ENCODE peak calls at places on chromosomes 12 and 14, in eight cellular contexts. F is IMR-90, M is Peyer's patch, T is colonic mucosa, S is lower leg skin, Q is BE2C, C is stomach, H is mesothelial cell of epicardium. O is an unnamed sample.

GRCh38 chr12:41802803-41803202 is 341.9 kb downstream of the GXYLT1 start:
- DNase-seq in F (no peak), C (no peak), H (no peak), Q (no peak), S (no peak), M (no peak), T (no peak), O (no peak)

GRCh38 chr14:36455241-36455627 is 64.8 kb downstream of the NKX2-1 start:
- DNase-seq in C (no peak), M (no peak), Q (no peak), T (no peak), F (no peak), S (no peak), H (no peak), O (no peak)

GRCh38 chr14:99481745-99482099 is 513 bp downstream of the CCNK start:
- DNase-seq in F (peak; percentile 39), S (no peak), T (peak; percentile 44), M (no peak), H (no peak), Q (no peak), C (no peak), O (peak; percentile 24)

GRCh38 chr14:94213741-94214140 is 39.6 kb downstream of the PPP4R4 start:
- DNase-seq in Q (no peak), H (no peak), C (no peak), S (no peak), T (no peak), M (no peak), F (no peak), O (no peak)

GRCh38 chr12:121957831-121958515 is 39.6 kb downstream of the CFAP251 start:
- DNase-seq in M (no peak), Q (no peak), F (no peak), S (no peak), C (no peak), H (no peak), T (no peak), O (no peak)

GRCh38 chr14:102568115-102568614 is 24.3 kb upstream of the RCOR1 start:
- DNase-seq in F (no peak), Q (no peak), C (peak; percentile 57), M (peak; percentile 64), T (peak; percentile 63), H (no peak), S (no peak), O (peak; percentile 87)

GRCh38 chr12:47997321-47997720 is 7.0 kb downstream of the COL2A1 start:
- DNase-seq in H (no peak), F (no peak), C (peak; percentile 51), M (no peak), Q (no peak), T (no peak), S (no peak), O (no peak)

GRCh38 chr14:31858868-31859267 is 218.2 kb upstream of the ARHGAP5 start:
- DNase-seq in Q (no peak), H (no peak), T (no peak), C (no peak), F (peak; percentile 56), M (no peak), S (no peak), O (peak; percentile 2)

GRCh38 chr14:75982724-75983358 is 1.0 kb upstream of the TGFB3 start:
- DNase-seq in M (no peak), H (no peak), C (no peak), S (peak; percentile 91), T (peak; percentile 57), Q (peak; percentile 66), F (peak; percentile 61), O (peak; percentile 40)

GRCh38 chr12:116039081-116039480 is 238.4 kb downstream of the MED13L start:
- DNase-seq in H (no peak), Q (no peak), S (no peak), M (no peak), C (no peak), T (no peak), F (no peak), O (peak; percentile 34)

GRCh38 chr12:97560359-97560758 is 97.8 kb downstream of the RMST start:
- DNase-seq in T (no peak), H (no peak), C (no peak), M (no peak), F (no peak), S (no peak), Q (no peak), O (no peak)

GRCh38 chr14:71665157-71665556 is 267.1 kb upstream of the RGS6 start:
- DNase-seq in H (no peak), Q (no peak), T (no peak), F (peak; percentile 89), M (no peak), C (no peak), S (no peak), O (peak; percentile 44)

GRCh38 chr12:95996034-95996658 is at the start of gene HAL:
- DNase-seq in M (no peak), Q (no peak), T (peak; percentile 26), H (no peak), F (no peak), S (no peak), C (peak; percentile 45), O (peak; percentile 27)

GRCh38 chr12:79121486-79121885 is 256.9 kb downstream of the SYT1 start:
- DNase-seq in F (no peak), M (no peak), Q (no peak), T (no peak), S (no peak), H (no peak), C (no peak), O (peak; percentile 34)

GRCh38 chr12:121296618-121297476 is at the start of gene CAMKK2:
- DNase-seq in F (peak; percentile 70), S (peak; percentile 94), T (peak; percentile 89), Q (peak; percentile 89), H (peak; percentile 86), M (peak; percentile 94), C (peak; percentile 89), O (peak; percentile 82)

GRCh38 chr12:50201987-50202521 is 34.9 kb upstream of the CERS5 start:
- DNase-seq in M (no peak), S (no peak), C (no peak), F (peak; percentile 96), H (no peak), Q (no peak), T (peak; percentile 56), O (peak; percentile 63)

GRCh38 chr12:108446766-108447165 is 68.3 kb upstream of the FICD start:
- DNase-seq in S (no peak), T (no peak), M (no peak), Q (no peak), H (no peak), F (no peak), C (no peak), O (peak; percentile 89)

GRCh38 chr12:15208140-15208539 is 13.1 kb downstream of the RERG start:
- DNase-seq in H (no peak), M (no peak), T (no peak), F (no peak), C (no peak), Q (no peak), S (no peak), O (peak; percentile 72)
- TF ChIP-seq CTCF in H (no peak), M (no peak), T (no peak), F (peak; percentile 26), C (no peak), Q (peak; percentile 53), S (no peak), O (peak; percentile 35)

DNA sequence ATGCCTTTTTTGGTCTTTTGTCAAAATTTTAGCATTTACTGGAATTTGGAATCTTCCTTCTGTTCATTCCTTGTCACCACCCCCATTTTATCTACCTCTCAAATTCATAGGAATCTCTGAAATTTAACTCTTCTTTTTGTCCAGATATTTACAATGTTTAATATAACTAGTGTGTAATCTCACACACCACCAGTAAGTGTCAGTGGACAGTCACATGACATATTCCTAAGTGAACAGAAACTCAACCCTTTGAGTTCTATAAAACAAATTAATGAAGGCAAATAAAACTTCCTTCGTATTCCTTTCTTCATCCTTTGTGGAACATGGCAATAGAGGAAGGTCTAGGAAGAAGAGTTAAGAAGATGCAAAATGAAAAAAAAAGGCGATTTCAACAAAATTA is 26.6 kb downstream of the ATF7 start:
- DNase-seq in S (no peak), T (no peak), M (no peak), Q (no peak), F (no peak), H (no peak), C (no peak), O (no peak)
- TF ChIP-seq CTCF in S (no peak), T (no peak), M (no peak), Q (no peak), F (peak; percentile 34), H (no peak), C (no peak), O (peak; percentile 18)

GRCh38 chr12:70853326-70853725 is 67.2 kb downstream of the PTPRR start:
- DNase-seq in M (no peak), F (peak; percentile 1), C (no peak), S (no peak), H (no peak), Q (no peak), T (peak; percentile 39), O (peak; percentile 95)

GRCh38 chr12:70852416-70853150 is 68.0 kb downstream of the PTPRR start:
- DNase-seq in T (no peak), S (no peak), F (no peak), M (no peak), H (no peak), C (no peak), Q (no peak), O (no peak)

GRCh38 chr12:70845268-70845667 is 75.3 kb downstream of the PTPRR start:
- DNase-seq in Q (no peak), S (no peak), C (no peak), T (no peak), H (no peak), F (no peak), M (no peak), O (no peak)

GRCh38 chr12:70847871-70848270 is 72.7 kb downstream of the PTPRR start:
- DNase-seq in Q (no peak), M (no peak), F (no peak), T (no peak), C (no peak), S (no peak), H (no peak), O (no peak)

DNA sequence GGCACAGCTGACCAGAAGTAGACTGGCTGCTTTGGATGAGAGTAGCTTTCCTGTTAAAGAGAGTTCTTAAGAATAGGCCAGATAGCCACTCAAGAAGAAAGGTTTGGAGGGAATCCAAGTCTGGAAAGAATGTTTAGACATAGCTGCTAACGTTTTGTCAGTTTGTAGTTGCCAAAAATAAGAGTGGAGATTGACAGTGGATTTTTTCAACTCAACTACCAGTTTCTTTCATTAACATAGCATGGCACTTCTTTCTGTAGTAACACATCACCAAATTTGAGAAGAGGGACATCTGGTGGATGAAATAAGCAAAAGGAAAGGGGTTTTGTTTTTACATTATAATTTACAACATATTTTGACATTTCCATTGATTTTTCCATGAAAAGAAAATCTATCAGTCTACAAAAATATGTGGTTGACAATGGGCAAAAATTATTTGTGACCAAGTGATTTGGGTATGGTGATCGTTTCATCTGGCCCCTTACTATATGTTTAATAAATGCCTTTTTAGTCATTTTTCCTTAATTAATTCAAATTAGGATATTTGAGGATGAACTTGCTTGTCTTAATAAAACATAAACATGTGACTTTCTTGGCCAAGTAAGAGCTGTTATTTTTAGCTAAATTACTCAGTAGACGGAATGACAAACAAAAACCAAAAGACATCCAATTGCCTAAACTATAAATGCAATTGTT is 71.1 kb downstream of the PTPRR start:
- DNase-seq in Q (no peak), T (no peak), H (no peak), F (peak; percentile 0), S (no peak), C (no peak), M (no peak), O (peak; percentile 60)
- TF ChIP-seq CTCF in Q (peak; percentile 62), T (peak; percentile 28), H (peak; percentile 20), F (peak; percentile 33), S (no peak), C (no peak), M (no peak), O (peak; percentile 30)

GRCh38 chr12:3898751-3899150 is 25.6 kb upstream of the PARP11 start:
- DNase-seq in M (no peak), C (no peak), S (no peak), Q (no peak), T (no peak), F (no peak), H (no peak), O (no peak)
- TF ChIP-seq CTCF in M (no peak), C (no peak), S (no peak), Q (no peak), T (no peak), F (no peak), H (no peak), O (no peak)